ENCODE peak calls at places on chromosomes 11 and 22, in ten cellular contexts. X, F, W, L, P, K, Q, I, O and H are unnamed samples.

GRCh38 chr11:128718064-128718463 is 24.2 kb downstream of the FLI1 start:
- DNase-seq in K (no peak), I (no peak), L (no peak), P (no peak), F (no peak), Q (no peak), X (no peak), W (no peak), O (no peak), H (no peak)

GRCh38 chr11:65169164-65169641 is 830 bp upstream of the SPDYC start:
- DNase-seq in I (no peak), P (no peak), W (no peak), K (no peak), F (no peak), O (no peak), L (no peak), Q (no peak), X (no peak), H (no peak)

GRCh38 chr11:120608760-120609211 is 97.2 kb downstream of the GRIK4 start:
- DNase-seq in Q (no peak), P (no peak), W (no peak), X (peak; percentile 43), L (no peak), F (no peak), K (no peak), O (no peak), I (peak; percentile 22), H (no peak)

GRCh38 chr11:57905439-57905838 is 118.2 kb upstream of the OR9Q1 start:
- DNase-seq in Q (no peak), F (no peak), O (no peak), P (no peak), W (no peak), L (no peak), I (no peak), K (no peak), X (no peak), H (no peak)

GRCh38 chr11:121291896-121292502 is 572 bp upstream of the SC5D start:
- DNase-seq in L (no peak), K (no peak), I (peak; percentile 19), O (no peak), X (peak; percentile 24), P (no peak), W (peak; percentile 5), Q (no peak), F (no peak), H (no peak)

GRCh38 chr11:26225643-26226042 is 106.3 kb upstream of the ANO3 start:
- DNase-seq in O (no peak), W (no peak), I (no peak), L (no peak), Q (no peak), K (no peak), P (no peak), X (no peak), F (no peak), H (no peak)

GRCh38 chr11:396511-396947 is 2.5 kb downstream of the PKP3 start:
- DNase-seq in Q (no peak), P (no peak), L (no peak), I (no peak), W (no peak), O (no peak), F (no peak), K (no peak), X (peak; percentile 66), H (no peak)

GRCh38 chr11:113137735-113138529 is 176.5 kb upstream of the TTC12 start:
- DNase-seq in P (no peak), I (no peak), O (no peak), W (no peak), K (no peak), F (no peak), Q (no peak), L (no peak), X (no peak), H (no peak)

GRCh38 chr22:50105529-50106100 is 15.8 kb downstream of the MOV10L1 start:
- DNase-seq in I (no peak), K (no peak), O (no peak), L (no peak), Q (no peak), X (no peak), W (no peak), F (no peak), P (no peak), H (no peak)

GRCh38 chr22:50568626-50569025 is 5.9 kb upstream of the SYCE3 start:
- DNase-seq in I (peak; percentile 7), P (no peak), K (no peak), L (peak; percentile 67), Q (no peak), X (no peak), F (no peak), O (no peak), W (no peak), H (no peak)

GRCh38 chr11:129143335-129143734 is 48.8 kb downstream of the ARHGAP32 start:
- DNase-seq in W (peak; percentile 88), Q (no peak), O (peak; percentile 53), X (peak; percentile 99), K (no peak), F (peak; percentile 71), L (no peak), I (peak; percentile 93), P (peak; percentile 59), H (no peak)

GRCh38 chr11:106077609-106078517 is at the start of gene AASDHPPT:
- DNase-seq in Q (no peak), K (no peak), F (no peak), O (peak; percentile 16), I (peak; percentile 26), X (peak; percentile 70), W (no peak), L (no peak), P (no peak), H (no peak)

GRCh38 chr11:134562941-134563471 is 151.0 kb upstream of the B3GAT1 start:
- DNase-seq in P (peak; percentile 40), X (no peak), F (no peak), L (no peak), O (no peak), I (no peak), K (no peak), Q (no peak), W (no peak), H (no peak)

GRCh38 chr11:95688015-95688414 is 101.6 kb downstream of the FAM76B start:
- DNase-seq in O (no peak), F (no peak), L (no peak), Q (no peak), P (no peak), X (no peak), I (no peak), K (no peak), W (no peak), H (no peak)

GRCh38 chr22:50186789-50187523 is 1.2 kb downstream of the TRABD start:
- DNase-seq in W (no peak), X (peak; percentile 70), I (no peak), Q (peak; percentile 34), P (no peak), O (no peak), K (no peak), F (no peak), L (peak; percentile 56), H (no peak)

DNA sequence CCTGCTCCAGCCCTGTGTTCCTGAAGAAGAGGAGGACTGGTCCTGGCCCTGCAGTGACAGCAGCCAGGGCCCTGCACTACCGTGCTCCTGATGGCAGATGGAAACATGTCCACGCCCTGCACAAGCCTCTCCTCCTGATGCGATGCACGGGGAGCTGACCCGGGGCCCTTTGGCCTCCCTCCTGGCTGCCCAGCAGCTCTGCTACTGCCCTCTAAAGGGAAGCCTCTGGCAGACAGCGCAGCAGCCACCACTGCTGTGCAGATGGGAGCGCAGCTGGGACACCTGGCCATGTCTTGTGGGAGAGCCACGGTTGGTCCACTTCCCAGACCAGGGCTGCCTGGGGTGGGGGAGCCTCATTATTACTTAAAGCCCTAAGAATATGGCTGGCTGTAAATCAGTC is 38.2 kb downstream of the TBX1 start:
- DNase-seq in L (peak; percentile 42), X (no peak), I (no peak), Q (no peak), W (no peak), F (no peak), O (peak; percentile 18), K (no peak), P (no peak), H (no peak)
- H3K27ac ChIP-seq in L (no peak overlapping the region), X (peak overlapping the region; percentile 46), I (no peak overlapping the region), Q (no peak overlapping the region), W (no peak overlapping the region), F (no peak overlapping the region), O (no peak overlapping the region), K (no peak overlapping the region), P (no peak overlapping the region), H (no peak overlapping the region)

GRCh38 chr11:84249344-84250135 is 963.4 kb upstream of the CCDC90B start:
- DNase-seq in F (no peak), X (peak; percentile 19), L (peak; percentile 52), W (no peak), I (no peak), Q (no peak), O (no peak), P (no peak), K (no peak), H (no peak)
- H3K27ac ChIP-seq in F (peak overlapping the region; percentile 59), X (no peak overlapping the region), L (peak overlapping the region; percentile 62), W (no peak overlapping the region), I (peak overlapping the region; percentile 61), Q (no peak overlapping the region), O (no peak overlapping the region), P (peak overlapping the region; percentile 65), K (no peak overlapping the region), H (no peak overlapping the region)

GRCh38 chr11:69702769-69703510 is 882 bp downstream of the FGF19 start:
- DNase-seq in X (no peak), L (no peak), I (no peak), W (no peak), P (no peak), K (no peak), O (no peak), Q (no peak), F (no peak), H (no peak)
- H3K27ac ChIP-seq in X (no peak overlapping the region), L (no peak overlapping the region), I (no peak overlapping the region), W (no peak overlapping the region), P (no peak overlapping the region), K (no peak overlapping the region), O (no peak overlapping the region), Q (no peak overlapping the region), F (no peak overlapping the region), H (no peak overlapping the region)

GRCh38 chr11:32309541-32310217 is 125.7 kb downstream of the WT1 start:
- DNase-seq in O (no peak), I (no peak), W (no peak), X (peak; percentile 3), P (no peak), F (no peak), L (no peak), Q (no peak), K (no peak), H (no peak)

GRCh38 chr11:32312865-32313403 is 122.4 kb downstream of the WT1 start:
- DNase-seq in I (peak; percentile 79), W (peak; percentile 29), X (peak; percentile 92), P (no peak), L (no peak), O (no peak), F (no peak), Q (no peak), K (no peak), H (no peak)

GRCh38 chr11:32311351-32312077 is 123.8 kb downstream of the WT1 start:
- DNase-seq in K (no peak), W (no peak), Q (no peak), L (no peak), X (no peak), F (no peak), P (no peak), I (no peak), O (no peak), H (no peak)

GRCh38 chr11:32310218-32310601 is 125.1 kb downstream of the WT1 start:
- DNase-seq in P (peak; percentile 78), I (no peak), X (no peak), W (no peak), F (no peak), K (no peak), O (no peak), Q (no peak), L (no peak), H (no peak)

GRCh38 chr11:32312206-32312817 is 123.0 kb downstream of the WT1 start:
- DNase-seq in O (no peak), P (no peak), I (no peak), X (peak; percentile 49), W (no peak), K (no peak), F (no peak), L (no peak), Q (no peak), H (no peak)
- H3K27ac ChIP-seq in O (no peak overlapping the region), P (no peak overlapping the region), I (no peak overlapping the region), X (peak overlapping the region; percentile 25), W (peak overlapping the region; percentile 86), K (no peak overlapping the region), F (no peak overlapping the region), L (no peak overlapping the region), Q (no peak overlapping the region), H (no peak overlapping the region)